ENCODE peak calls at places on chromosome 19, in four cellular contexts. P is activated T-helper 2 cell treated with anti-CD3 and anti-CD28 coated beads, Interferon-gamma antibody, Interleukin-2, Interleukin-4, amounts not matched to agents 10 μg/mL and 5 μg/mL and 100 μg/mL, durations not matched to agents 14 hours and 24 hours and 36 hours; F is HEK293T; H is tibial nerve. G is an unnamed sample.

GRCh38 chr19:27971071-27971470 is 1241.9 kb downstream of the UQCRFS1 start:
- DNase-seq in H (no peak), F (no peak), P (no peak), G (no peak)

GRCh38 chr19:54463531-54464043 is at the start of gene LENG9:
- DNase-seq in H (peak; percentile 100), F (peak; percentile 91), P (peak; percentile 95), G (peak; percentile 70)

GRCh38 chr19:55242517-55242916 is 14.0 kb upstream of the TMEM86B start:
- DNase-seq in P (no peak), H (no peak), F (no peak), G (no peak)

GRCh38 chr19:49395581-49396407 is 7.7 kb downstream of the KASH5 start:
- DNase-seq in F (no peak), H (no peak), P (no peak), G (no peak)

GRCh38 chr19:54100560-54100959 is at the start of gene OSCAR:
- DNase-seq in P (no peak), F (no peak), H (no peak), G (no peak)

GRCh38 chr19:38634757-38635482 is 12.5 kb upstream of the ACTN4 start:
- DNase-seq in P (peak; percentile 68), F (peak; percentile 78), H (peak; percentile 78), G (peak; percentile 35)

GRCh38 chr19:46678110-46678732 is 17.2 kb upstream of the DACT3 start:
- DNase-seq in H (no peak), P (peak; percentile 56), F (peak; percentile 79), G (no peak)

GRCh38 chr19:11624064-11624463 is 26.8 kb downstream of the ZNF627 start:
- DNase-seq in P (no peak), F (no peak), H (no peak), G (no peak)

GRCh38 chr19:2061936-2062729 is 11.1 kb upstream of the MKNK2 start:
- DNase-seq in P (no peak), F (no peak), H (no peak), G (no peak)

GRCh38 chr19:51020988-51021651 is 1.6 kb upstream of the KLK10 start:
- DNase-seq in F (peak; percentile 34), P (no peak), H (peak; percentile 40), G (no peak)

GRCh38 chr19:50230379-50231351 is 27.2 kb downstream of the MYH14 start:
- DNase-seq in P (no peak), F (peak; percentile 29), H (no peak), G (no peak)

GRCh38 chr19:32824906-32825608 is 44.5 kb downstream of the SLC7A9 start:
- DNase-seq in F (no peak), P (no peak), H (no peak), G (no peak)

GRCh38 chr19:19115954-19116353 is 22.3 kb downstream of the TMEM161A start:
- DNase-seq in P (peak; percentile 27), F (peak; percentile 65), H (peak; percentile 19), G (no peak)

GRCh38 chr19:48757741-48758144 is 2.4 kb downstream of the FGF21 start:
- DNase-seq in P (no peak), H (no peak), F (no peak), G (no peak)

GRCh38 chr19:32896516-32897214 is 27.1 kb upstream of the SLC7A9 start:
- DNase-seq in P (no peak), F (no peak), H (no peak), G (no peak)

GRCh38 chr19:1400281-1401137 is 833 bp downstream of the GAMT start:
- DNase-seq in F (peak; percentile 32), H (no peak), P (no peak), G (peak; percentile 48)

GRCh38 chr19:33498391-33499000 is 23.1 kb downstream of the PEPD start:
- DNase-seq in H (no peak), P (no peak), F (no peak), G (no peak)

GRCh38 chr19:4639531-4640246 is 373 bp downstream of the TNFAIP8L1 start:
- DNase-seq in P (no peak), F (no peak), H (no peak), G (no peak)

G was measured in anterior cingulate cortex.